ENCODE peak calls at places on chromosomes 1 and 21, in six cellular contexts. X is hippocampal formation, F is HL-60, S is adrenal gland, G is activated gamma-delta T cell, U is activated T-helper 1 cell treated with Interleukin-2 at 50 U/mL for 16 hours. W is an unnamed sample.

GRCh38 chr1:101131239-101131924 is 105.4 kb upstream of the S1PR1 start:
- DNase-seq in F (no peak), U (no peak), S (no peak), G (no peak), X (no peak), W (no peak)

GRCh38 chr1:17075470-17076255 is 21.8 kb upstream of the SDHB start:
- DNase-seq in G (no peak), X (no peak), S (no peak), F (peak; percentile 90), U (no peak), W (no peak)

GRCh38 chr1:25773441-25774125 is 26.4 kb upstream of the SELENON start:
- DNase-seq in S (no peak), X (peak; percentile 20), U (no peak), F (no peak), G (no peak), W (no peak)

GRCh38 chr21:42614811-42615342 is 38.5 kb upstream of the PDE9A start:
- DNase-seq in F (peak; percentile 58), U (peak; percentile 25), X (no peak), G (no peak), S (no peak), W (no peak)

GRCh38 chr21:20445971-20446370 is 552.2 kb upstream of the NCAM2 start:
- DNase-seq in U (no peak), X (no peak), F (no peak), S (no peak), G (no peak), W (no peak)

GRCh38 chr1:53967409-53968124 is 21.4 kb downstream of the LRRC42 start:
- DNase-seq in X (no peak), S (no peak), G (no peak), F (no peak), U (no peak), W (no peak)

GRCh38 chr1:225207791-225208190 is 220.0 kb downstream of the LBR start:
- DNase-seq in G (no peak), X (no peak), S (no peak), F (no peak), U (no peak), W (no peak)

GRCh38 chr1:193558491-193559028 is 372.1 kb upstream of the B3GALT2 start:
- DNase-seq in U (no peak), S (peak; percentile 46), X (no peak), G (no peak), F (peak; percentile 70), W (no peak)

GRCh38 chr1:66374561-66375111 is 159.3 kb upstream of the SGIP1 start:
- DNase-seq in S (no peak), U (no peak), G (no peak), X (peak; percentile 54), F (peak; percentile 8), W (no peak)

GRCh38 chr1:33270379-33270778 is 14.1 kb downstream of the ZNF362 start:
- DNase-seq in X (no peak), U (no peak), G (no peak), S (no peak), F (no peak), W (no peak)

GRCh38 chr1:21931171-21932093 is 5.7 kb downstream of the HSPG2 start:
- DNase-seq in F (no peak), X (no peak), G (no peak), S (peak; percentile 86), U (no peak), W (no peak)

GRCh38 chr1:3078421-3078820 is 9.4 kb downstream of the PRDM16 start:
- DNase-seq in G (no peak), F (no peak), S (no peak), X (peak; percentile 19), U (no peak), W (no peak)

W was measured in dorsolateral prefrontal cortex.